ENCODE peak calls at places on chromosomes 12 and 14, in six cellular contexts. N, Y, C, W, Z and K are unnamed samples.

GRCh38 chr12:49885118-49885517 is 18.6 kb downstream of the FAIM2 start:
- DNase-seq in Y (no peak), N (no peak), W (no peak), Z (no peak), C (no peak), K (peak; percentile 91)

GRCh38 chr14:103516426-103517171 is 6.0 kb downstream of the CKB start:
- DNase-seq in Y (no peak), C (no peak), Z (no peak), W (no peak), N (no peak), K (no peak)

GRCh38 chr14:85811340-85811739 is 281.4 kb downstream of the FLRT2 start:
- DNase-seq in N (no peak), Y (no peak), W (no peak), C (no peak), Z (no peak), K (peak; percentile 42)

GRCh38 chr12:112839386-112839972 is 47.9 kb downstream of the RPH3A start:
- DNase-seq in Y (no peak), N (no peak), C (no peak), W (peak; percentile 91), Z (no peak), K (peak; percentile 53)

GRCh38 chr14:55426881-55427280 is 13.5 kb downstream of the TBPL2 start:
- DNase-seq in C (no peak), Y (no peak), N (no peak), W (no peak), Z (no peak), K (no peak)

GRCh38 chr14:105989746-105990302 is 463.4 kb downstream of the TMEM121 start:
- DNase-seq in Z (no peak), W (no peak), Y (no peak), N (no peak), C (no peak), K (peak; percentile 96)

GRCh38 chr12:34286483-34286882 is 264.2 kb downstream of the ALG10 start:
- DNase-seq in Z (no peak), C (no peak), N (no peak), Y (no peak), W (no peak), K (no peak)

GRCh38 chr12:22312336-22312735 is 22.2 kb downstream of the ST8SIA1 start:
- DNase-seq in W (peak; percentile 10), N (peak; percentile 50), Y (no peak), Z (no peak), C (no peak), K (no peak)

GRCh38 chr12:71756054-71756675 is 1.5 kb downstream of the RAB21 start:
- DNase-seq in Z (no peak), Y (no peak), C (no peak), N (no peak), W (no peak), K (no peak)

GRCh38 chr14:50038398-50039119 is 77.8 kb downstream of the VCPKMT start:
- DNase-seq in W (peak; percentile 44), Y (no peak), N (peak; percentile 91), C (no peak), Z (peak; percentile 80), K (no peak)

GRCh38 chr12:3168775-3169221 is 91.6 kb downstream of the TSPAN9 start:
- DNase-seq in Z (peak; percentile 34), Y (no peak), N (peak; percentile 90), W (peak; percentile 91), C (no peak), K (peak; percentile 64)

GRCh38 chr12:108129017-108129812 is at the start of gene WSCD2:
- DNase-seq in N (peak; percentile 53), W (peak; percentile 67), Z (no peak), C (peak; percentile 80), Y (no peak), K (peak; percentile 60)

GRCh38 chr12:109098671-109099070 is 1.3 kb downstream of the UNG start:
- DNase-seq in Y (no peak), C (peak; percentile 34), W (no peak), N (peak; percentile 14), Z (no peak), K (peak; percentile 33)

GRCh38 chr14:24871302-24871701 is 178.6 kb downstream of the STXBP6 start:
- DNase-seq in W (no peak), Z (no peak), N (no peak), Y (no peak), C (no peak), K (no peak)

GRCh38 chr12:101356794-101357193 is 50.8 kb downstream of the ARL1 start:
- DNase-seq in Y (no peak), C (no peak), W (no peak), N (no peak), Z (no peak), K (no peak)

GRCh38 chr12:103799504-103800251 is 41.4 kb downstream of the NT5DC3 start:
- DNase-seq in Y (no peak), C (no peak), N (peak; percentile 23), W (peak; percentile 33), Z (peak; percentile 10), K (peak; percentile 97)

GRCh38 chr12:95224202-95225170 is 6.9 kb downstream of the VEZT start:
- DNase-seq in N (peak; percentile 14), Y (no peak), W (peak; percentile 49), C (no peak), Z (no peak), K (no peak)

GRCh38 chr12:53890081-53890480 is 48.5 kb upstream of the HOXC13 start:
- DNase-seq in N (no peak), Y (no peak), Z (no peak), C (no peak), W (no peak), K (no peak)

GRCh38 chr12:122363782-122364181 is 58.7 kb downstream of the CLIP1 start:
- DNase-seq in C (peak; percentile 80), N (peak; percentile 80), W (no peak), Y (no peak), Z (no peak), K (no peak)

GRCh38 chr14:55416866-55417265 is 5.2 kb upstream of the ATG14 start:
- DNase-seq in Z (no peak), N (no peak), C (no peak), Y (no peak), W (no peak), K (peak; percentile 79)